ENCODE peak calls at places on chromosomes 12 and 14, in nine cellular contexts. One of them, this sample, is unnamed.

GRCh38 chr12:109998904-109999648 is at the start of gene ANKRD13A:
- DNase-seq in MCF 10A: peak; percentile 94
- DNase-seq in RWPE1: peak; percentile 93
- DNase-seq in HCT116: peak; percentile 95
- DNase-seq in AG10803: peak; percentile 96
- DNase-seq in neural crest cell: peak; percentile 80
- DNase-seq in DND-41: peak; percentile 91
- DNase-seq in HFFc6: peak; percentile 91
- DNase-seq in PC-9: peak; percentile 84
- DNase-seq in this sample: peak; percentile 92

GRCh38 chr12:48419409-48419935 is 52.9 kb upstream of the ANP32D start:
- DNase-seq in MCF 10A: no peak
- DNase-seq in RWPE1: no peak
- DNase-seq in HCT116: no peak
- DNase-seq in AG10803: no peak
- DNase-seq in neural crest cell: no peak
- DNase-seq in DND-41: no peak
- DNase-seq in HFFc6: no peak
- DNase-seq in PC-9: no peak
- DNase-seq in this sample: no peak

GRCh38 chr14:100818221-100818699 is 7.7 kb upstream of the MEG3 start:
- DNase-seq in MCF 10A: no peak
- DNase-seq in RWPE1: no peak
- DNase-seq in HCT116: no peak
- DNase-seq in AG10803: no peak
- DNase-seq in neural crest cell: no peak
- DNase-seq in DND-41: no peak
- DNase-seq in HFFc6: no peak
- DNase-seq in PC-9: no peak
- DNase-seq in this sample: no peak

GRCh38 chr12:49547090-49547690 is 8.4 kb downstream of the KCNH3 start:
- DNase-seq in MCF 10A: no peak
- DNase-seq in RWPE1: peak; percentile 89
- DNase-seq in HCT116: no peak
- DNase-seq in AG10803: no peak
- DNase-seq in neural crest cell: no peak
- DNase-seq in DND-41: no peak
- DNase-seq in HFFc6: no peak
- DNase-seq in PC-9: no peak
- DNase-seq in this sample: peak; percentile 40

GRCh38 chr14:67846029-67846610 is 26.5 kb downstream of the RAD51B start:
- DNase-seq in MCF 10A: no peak
- DNase-seq in RWPE1: no peak
- DNase-seq in HCT116: no peak
- DNase-seq in AG10803: no peak
- DNase-seq in neural crest cell: no peak
- DNase-seq in DND-41: no peak
- DNase-seq in HFFc6: no peak
- DNase-seq in PC-9: no peak
- DNase-seq in this sample: no peak

GRCh38 chr12:25433581-25434325 is 119.3 kb downstream of the LMNTD1 start:
- DNase-seq in MCF 10A: peak; percentile 23
- DNase-seq in RWPE1: peak; percentile 29
- DNase-seq in HCT116: no peak
- DNase-seq in AG10803: no peak
- DNase-seq in neural crest cell: no peak
- DNase-seq in DND-41: no peak
- DNase-seq in HFFc6: no peak
- DNase-seq in PC-9: no peak
- DNase-seq in this sample: no peak

GRCh38 chr12:113781415-113782198 is 184.5 kb downstream of the RBM19 start:
- DNase-seq in MCF 10A: peak; percentile 26
- DNase-seq in RWPE1: no peak
- DNase-seq in HCT116: no peak
- DNase-seq in AG10803: peak; percentile 25
- DNase-seq in neural crest cell: no peak
- DNase-seq in DND-41: no peak
- DNase-seq in HFFc6: peak; percentile 63
- DNase-seq in PC-9: no peak
- DNase-seq in this sample: no peak

GRCh38 chr14:104346112-104346462 is 207.7 kb downstream of the KIF26A start:
- DNase-seq in MCF 10A: peak; percentile 5
- DNase-seq in RWPE1: peak; percentile 32
- DNase-seq in HCT116: no peak
- DNase-seq in AG10803: no peak
- DNase-seq in neural crest cell: no peak
- DNase-seq in DND-41: no peak
- DNase-seq in HFFc6: no peak
- DNase-seq in PC-9: no peak
- DNase-seq in this sample: no peak

GRCh38 chr12:27382924-27383323 is 50.3 kb downstream of the BMAL2 start:
- DNase-seq in MCF 10A: no peak
- DNase-seq in RWPE1: no peak
- DNase-seq in HCT116: no peak
- DNase-seq in AG10803: peak; percentile 3
- DNase-seq in neural crest cell: no peak
- DNase-seq in DND-41: no peak
- DNase-seq in HFFc6: no peak
- DNase-seq in PC-9: no peak
- DNase-seq in this sample: no peak

GRCh38 chr12:52305921-52306705 is 14.8 kb upstream of the KRT81 start:
- DNase-seq in MCF 10A: peak; percentile 37
- DNase-seq in RWPE1: no peak
- DNase-seq in HCT116: no peak
- DNase-seq in AG10803: no peak
- DNase-seq in neural crest cell: no peak
- DNase-seq in DND-41: no peak
- DNase-seq in HFFc6: no peak
- DNase-seq in PC-9: no peak
- DNase-seq in this sample: peak; percentile 12

GRCh38 chr14:85248881-85249635 is 280.9 kb upstream of the FLRT2 start:
- DNase-seq in MCF 10A: peak; percentile 78
- DNase-seq in RWPE1: peak; percentile 36
- DNase-seq in HCT116: no peak
- DNase-seq in AG10803: peak; percentile 23
- DNase-seq in neural crest cell: no peak
- DNase-seq in DND-41: no peak
- DNase-seq in HFFc6: no peak
- DNase-seq in PC-9: peak; percentile 34
- DNase-seq in this sample: no peak

DNA sequence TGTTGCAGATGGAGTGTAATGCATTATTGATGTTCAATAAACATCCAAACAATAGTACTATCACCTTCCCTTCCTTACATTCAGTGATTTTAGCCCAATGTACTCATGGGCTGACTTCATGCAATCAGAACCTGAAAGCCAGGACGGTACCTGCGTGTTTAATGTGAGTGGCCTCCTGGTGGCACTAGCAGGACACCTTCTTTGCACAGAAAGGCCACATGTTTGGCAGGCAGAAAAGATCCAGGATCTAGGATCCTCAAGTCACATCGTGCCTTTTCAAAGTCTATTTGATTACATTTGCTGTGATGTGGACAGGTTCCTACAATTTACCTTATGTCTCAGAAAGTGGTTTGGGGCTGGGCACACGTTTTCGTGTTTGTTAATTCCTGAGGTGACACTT is 82.9 kb downstream of the NEDD1 start:
- DNase-seq in MCF 10A: peak; percentile 41
- DNase-seq in RWPE1: no peak
- DNase-seq in HCT116: peak; percentile 54
- DNase-seq in AG10803: no peak
- DNase-seq in neural crest cell: no peak
- DNase-seq in DND-41: peak; percentile 15
- DNase-seq in HFFc6: no peak
- DNase-seq in PC-9: peak; percentile 15
- DNase-seq in this sample: peak; percentile 21
- TF ChIP-seq CTCF in MCF 10A: peak; percentile 23
- TF ChIP-seq CTCF in RWPE1: peak; percentile 13
- TF ChIP-seq CTCF in HCT116: peak; percentile 75
- TF ChIP-seq CTCF in AG10803: no peak
- TF ChIP-seq CTCF in neural crest cell: peak; percentile 65
- TF ChIP-seq CTCF in DND-41: peak; percentile 55
- TF ChIP-seq CTCF in HFFc6: peak; percentile 41
- TF ChIP-seq CTCF in PC-9: peak; percentile 53
- TF ChIP-seq CTCF in this sample: peak; percentile 18

GRCh38 chr14:21501568-21501967 is 9.6 kb downstream of the METTL3 start:
- DNase-seq in MCF 10A: no peak
- DNase-seq in RWPE1: no peak
- DNase-seq in HCT116: no peak
- DNase-seq in AG10803: no peak
- DNase-seq in neural crest cell: no peak
- DNase-seq in DND-41: no peak
- DNase-seq in HFFc6: no peak
- DNase-seq in PC-9: no peak
- DNase-seq in this sample: no peak

GRCh38 chr14:21496453-21496852 is 14.7 kb downstream of the METTL3 start:
- DNase-seq in MCF 10A: no peak
- DNase-seq in RWPE1: no peak
- DNase-seq in HCT116: no peak
- DNase-seq in AG10803: peak; percentile 31
- DNase-seq in neural crest cell: no peak
- DNase-seq in DND-41: no peak
- DNase-seq in HFFc6: no peak
- DNase-seq in PC-9: no peak
- DNase-seq in this sample: no peak

GRCh38 chr14:21503376-21503775 is 7.8 kb downstream of the METTL3 start:
- DNase-seq in MCF 10A: no peak
- DNase-seq in RWPE1: no peak
- DNase-seq in HCT116: no peak
- DNase-seq in AG10803: no peak
- DNase-seq in neural crest cell: no peak
- DNase-seq in DND-41: no peak
- DNase-seq in HFFc6: no peak
- DNase-seq in PC-9: no peak
- DNase-seq in this sample: no peak

GRCh38 chr14:21494902-21495762 is 16.0 kb downstream of the METTL3 start:
- DNase-seq in MCF 10A: no peak
- DNase-seq in RWPE1: no peak
- DNase-seq in HCT116: no peak
- DNase-seq in AG10803: peak; percentile 60
- DNase-seq in neural crest cell: no peak
- DNase-seq in DND-41: no peak
- DNase-seq in HFFc6: peak; percentile 13
- DNase-seq in PC-9: no peak
- DNase-seq in this sample: no peak

GRCh38 chr14:21498540-21499526 is 12.3 kb downstream of the METTL3 start:
- DNase-seq in MCF 10A: peak; percentile 44
- DNase-seq in RWPE1: peak; percentile 31
- DNase-seq in HCT116: peak; percentile 28
- DNase-seq in AG10803: peak; percentile 52
- DNase-seq in neural crest cell: peak; percentile 36
- DNase-seq in DND-41: peak; percentile 31
- DNase-seq in HFFc6: peak; percentile 39
- DNase-seq in PC-9: no peak
- DNase-seq in this sample: peak; percentile 35
- TF ChIP-seq CTCF in MCF 10A: peak; percentile 42
- TF ChIP-seq CTCF in RWPE1: peak; percentile 53
- TF ChIP-seq CTCF in HCT116: peak; percentile 67
- TF ChIP-seq CTCF in AG10803: peak; percentile 61
- TF ChIP-seq CTCF in neural crest cell: peak; percentile 73
- TF ChIP-seq CTCF in DND-41: peak; percentile 66
- TF ChIP-seq CTCF in HFFc6: peak; percentile 84
- TF ChIP-seq CTCF in PC-9: peak; percentile 68
- TF ChIP-seq CTCF in this sample: peak; percentile 77

DNA sequence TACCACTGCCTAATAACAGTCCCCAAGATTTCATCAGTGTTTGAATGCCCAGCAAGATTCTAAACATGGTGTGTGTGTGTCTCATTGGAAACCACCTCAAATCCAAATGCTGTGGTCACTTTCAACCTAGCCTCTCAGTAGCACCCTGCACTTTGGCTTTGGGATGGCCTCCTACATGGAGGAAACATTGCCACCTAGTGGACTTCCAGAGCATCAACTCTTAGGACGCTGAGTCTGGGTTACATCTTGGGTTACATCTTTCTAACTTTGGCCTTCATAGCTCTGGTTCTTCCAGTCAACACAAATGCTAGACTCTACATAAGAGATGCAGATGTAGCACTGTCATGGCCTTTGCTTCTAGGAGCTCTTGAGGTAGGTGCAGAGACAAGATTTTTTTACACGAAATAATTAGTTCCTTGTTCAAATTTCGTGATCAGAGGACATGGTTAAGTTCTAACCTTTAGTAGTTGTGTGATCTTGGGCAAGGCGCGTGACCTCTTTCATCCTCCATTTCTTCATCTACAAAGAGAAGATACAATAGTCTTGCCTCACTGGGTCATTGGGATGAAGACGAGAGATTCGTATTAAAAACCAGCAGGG is 113.5 kb upstream of the VASH1 start:
- DNase-seq in MCF 10A: peak; percentile 75
- DNase-seq in RWPE1: peak; percentile 73
- DNase-seq in HCT116: peak; percentile 48
- DNase-seq in AG10803: peak; percentile 60
- DNase-seq in neural crest cell: peak; percentile 36
- DNase-seq in DND-41: peak; percentile 40
- DNase-seq in HFFc6: peak; percentile 46
- DNase-seq in PC-9: peak; percentile 52
- DNase-seq in this sample: peak; percentile 26
- TF ChIP-seq CTCF in MCF 10A: peak; percentile 70
- TF ChIP-seq CTCF in RWPE1: peak; percentile 85
- TF ChIP-seq CTCF in HCT116: peak; percentile 91
- TF ChIP-seq CTCF in AG10803: peak; percentile 93
- TF ChIP-seq CTCF in neural crest cell: peak; percentile 83
- TF ChIP-seq CTCF in DND-41: peak; percentile 93
- TF ChIP-seq CTCF in HFFc6: peak; percentile 91
- TF ChIP-seq CTCF in PC-9: peak; percentile 95
- TF ChIP-seq CTCF in this sample: peak; percentile 85

GRCh38 chr12:12333980-12334709 is 15.9 kb downstream of the MANSC1 start:
- DNase-seq in MCF 10A: peak; percentile 68
- DNase-seq in RWPE1: no peak
- DNase-seq in HCT116: peak; percentile 47
- DNase-seq in AG10803: peak; percentile 44
- DNase-seq in neural crest cell: peak; percentile 63
- DNase-seq in DND-41: peak; percentile 62
- DNase-seq in HFFc6: peak; percentile 28
- DNase-seq in PC-9: peak; percentile 57
- DNase-seq in this sample: peak; percentile 77

GRCh38 chr12:12336049-12336411 is 14.0 kb downstream of the MANSC1 start:
- DNase-seq in MCF 10A: peak; percentile 78
- DNase-seq in RWPE1: no peak
- DNase-seq in HCT116: no peak
- DNase-seq in AG10803: no peak
- DNase-seq in neural crest cell: no peak
- DNase-seq in DND-41: no peak
- DNase-seq in HFFc6: no peak
- DNase-seq in PC-9: peak; percentile 32
- DNase-seq in this sample: no peak

GRCh38 chr12:12336511-12336910 is 13.5 kb downstream of the MANSC1 start:
- DNase-seq in MCF 10A: no peak
- DNase-seq in RWPE1: no peak
- DNase-seq in HCT116: no peak
- DNase-seq in AG10803: no peak
- DNase-seq in neural crest cell: no peak
- DNase-seq in DND-41: no peak
- DNase-seq in HFFc6: no peak
- DNase-seq in PC-9: no peak
- DNase-seq in this sample: no peak

GRCh38 chr12:12333407-12333831 is 16.6 kb downstream of the MANSC1 start:
- DNase-seq in MCF 10A: no peak
- DNase-seq in RWPE1: no peak
- DNase-seq in HCT116: no peak
- DNase-seq in AG10803: no peak
- DNase-seq in neural crest cell: no peak
- DNase-seq in DND-41: peak; percentile 30
- DNase-seq in HFFc6: no peak
- DNase-seq in PC-9: peak; percentile 63
- DNase-seq in this sample: no peak

GRCh38 chr12:12334710-12335040 is 15.4 kb downstream of the MANSC1 start:
- DNase-seq in MCF 10A: no peak
- DNase-seq in RWPE1: no peak
- DNase-seq in HCT116: no peak
- DNase-seq in AG10803: no peak
- DNase-seq in neural crest cell: no peak
- DNase-seq in DND-41: no peak
- DNase-seq in HFFc6: no peak
- DNase-seq in PC-9: no peak
- DNase-seq in this sample: no peak
- TF ChIP-seq CTCF in MCF 10A: no peak
- TF ChIP-seq CTCF in RWPE1: peak; percentile 5
- TF ChIP-seq CTCF in HCT116: peak; percentile 4
- TF ChIP-seq CTCF in AG10803: no peak
- TF ChIP-seq CTCF in neural crest cell: peak; percentile 42
- TF ChIP-seq CTCF in DND-41: no peak
- TF ChIP-seq CTCF in HFFc6: peak; percentile 2
- TF ChIP-seq CTCF in PC-9: peak; percentile 51
- TF ChIP-seq CTCF in this sample: peak; percentile 66

This sample was measured in activated CD8-positive, alpha-beta T cell treated with anti-CD3 and anti-CD28 coated beads for 36 hours.